ENCODE peak calls at places on chromosomes 13 and 19, in four cellular contexts. O is fibroblast of lung, L is cardiac fibroblast, J is astrocyte of the cerebellum. C is an unnamed sample.

GRCh38 chr19:9151367-9151766 is 11.2 kb downstream of the ZNF317 start:
- DNase-seq in L (no peak), J (no peak), O (no peak), C (no peak)

GRCh38 chr13:66560189-66560588 is 669.9 kb downstream of the PCDH9 start:
- DNase-seq in L (peak), J (no peak), O (no peak), C (no peak)

GRCh38 chr13:108365255-108365654 is 95.7 kb downstream of the TNFSF13B start:
- DNase-seq in J (no peak), L (no peak), O (no peak), C (no peak)

GRCh38 chr13:90403330-90404082 is 944.0 kb upstream of the MIR17HG start:
- DNase-seq in J (no peak), L (no peak), O (no peak), C (no peak)

GRCh38 chr13:113819731-113820715 is 43.9 kb downstream of the GAS6 start:
- DNase-seq in J (no peak), O (no peak), L (no peak), C (no peak)

GRCh38 chr13:112901951-112902651 is 66.9 kb upstream of the MCF2L start:
- DNase-seq in O (no peak), L (no peak), J (no peak), C (no peak)

GRCh38 chr13:38044067-38044466 is 174.5 kb upstream of the TRPC4 start:
- DNase-seq in L (no peak), O (no peak), J (no peak), C (no peak)

GRCh38 chr13:47337781-47338507 is 441.1 kb upstream of the HTR2A start:
- DNase-seq in J (peak), L (peak), O (peak), C (peak)

GRCh38 chr19:15421726-15422260 is 3.0 kb upstream of the AKAP8L start:
- DNase-seq in O (no peak), J (no peak), L (no peak), C (no peak)

GRCh38 chr19:5503598-5503997 is 48.4 kb downstream of the ZNRF4 start:
- DNase-seq in L (no peak), J (no peak), O (no peak), C (no peak)
- TF ChIP-seq CTCF in L (peak), J (no peak), O (no peak), C (peak)

DNA sequence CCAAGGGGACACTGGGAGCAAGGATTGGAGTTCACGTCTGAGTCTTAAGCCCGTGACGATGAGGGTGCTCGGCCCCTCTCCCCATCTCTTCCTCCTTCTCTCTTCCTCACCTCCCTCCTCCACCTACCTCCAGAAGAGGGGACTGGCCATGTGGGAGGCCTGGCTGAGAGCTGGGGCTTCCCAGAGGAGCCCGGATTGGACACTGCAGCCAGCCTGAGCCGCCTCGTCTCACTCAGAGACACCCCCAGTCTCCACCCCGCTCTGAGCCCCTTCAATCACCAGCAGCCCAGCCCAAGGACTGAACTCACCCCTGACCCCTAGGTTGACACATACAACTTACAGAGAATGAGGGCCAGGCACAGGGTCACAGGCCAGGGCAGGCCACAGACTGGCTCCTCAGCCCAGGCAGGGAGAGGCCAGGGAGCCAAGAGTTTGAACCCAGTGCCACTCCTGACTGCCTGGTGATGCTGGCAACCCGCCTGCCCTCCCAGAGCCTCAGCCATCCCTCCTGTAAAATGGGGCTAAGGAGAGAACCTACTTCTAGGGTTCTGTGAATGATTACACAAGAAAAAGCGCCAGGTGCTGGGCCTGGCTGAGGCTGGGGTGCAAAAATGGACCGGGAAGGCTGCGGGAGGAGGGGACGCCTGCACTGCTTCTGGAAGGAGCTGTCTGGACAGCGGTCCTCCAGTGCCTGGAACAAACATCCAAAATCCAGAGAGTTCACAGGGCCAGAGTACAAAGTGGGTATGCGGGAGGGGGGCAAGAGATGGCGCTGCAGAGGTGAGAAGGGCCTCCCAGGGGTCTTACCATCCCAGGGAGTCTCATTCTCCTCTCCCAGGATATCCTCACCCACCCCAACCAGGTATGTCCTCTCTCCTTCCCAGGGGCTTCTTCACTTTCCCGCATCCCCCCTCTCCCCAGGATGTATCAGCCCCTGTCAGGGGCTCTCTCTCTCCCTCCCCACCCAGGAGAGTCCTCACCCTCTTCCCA is 1.1 kb downstream of the CD79A start:
- DNase-seq in O (no peak), L (no peak), J (no peak), C (no peak)
- H3K4me3 ChIP-seq in O (no peak), L (no peak), J (no peak), C (no peak)

DNA sequence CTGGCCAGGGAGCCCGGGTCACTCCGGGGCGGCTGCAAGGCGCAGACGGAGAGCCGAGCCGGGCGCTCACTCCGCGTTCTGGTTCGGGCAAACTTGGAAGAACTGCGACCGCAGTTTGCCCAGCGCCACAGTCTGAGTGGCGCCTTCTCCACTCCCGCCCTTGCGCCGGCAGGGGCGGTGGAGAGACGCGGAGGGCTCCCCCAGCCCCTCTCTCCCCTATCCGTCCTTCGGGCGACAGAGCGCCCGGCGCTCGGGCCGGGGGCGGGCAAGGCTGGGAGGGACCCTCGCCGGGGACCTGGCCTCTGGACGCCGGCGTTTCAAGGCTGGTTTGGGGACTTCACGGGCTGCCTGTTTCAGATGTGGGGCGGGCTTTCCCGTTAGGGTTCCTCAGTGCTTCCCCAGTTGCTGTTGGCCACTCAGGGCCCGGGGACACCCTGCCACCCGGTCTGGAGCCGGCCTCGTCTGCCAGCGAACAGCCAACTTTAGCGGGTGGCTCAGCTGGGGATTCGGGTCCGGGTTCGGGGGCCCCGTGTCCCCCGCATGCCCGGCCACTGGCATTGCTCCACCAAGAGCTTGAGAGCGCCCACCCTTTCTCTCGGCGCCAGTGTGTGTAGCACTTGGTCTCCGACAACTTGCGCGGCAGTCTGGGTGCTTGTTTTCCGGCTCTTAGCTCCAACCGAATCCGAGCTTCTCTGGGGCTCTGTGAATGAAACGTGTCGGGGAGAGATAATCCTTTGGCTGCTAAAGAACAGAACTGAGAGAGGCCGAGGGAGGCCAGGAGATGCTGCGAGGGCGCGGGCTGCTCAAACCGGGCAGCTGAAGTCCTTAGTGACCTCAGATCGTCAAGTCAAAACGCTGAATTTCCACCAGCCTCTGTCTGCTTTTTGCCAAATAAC is 1.5 kb downstream of the GPC6 start:
- DNase-seq in O (peak), J (peak), L (peak), C (peak)
- TF ChIP-seq CTCF in O (peak), J (peak), L (peak), C (peak)

GRCh38 chr19:55606471-55606787 is 982 bp downstream of the ZNF865 start:
- DNase-seq in O (no peak), J (no peak), L (no peak), C (no peak)

GRCh38 chr19:55605637-55606470 is at the start of gene ZNF865:
- DNase-seq in O (peak), L (peak), J (peak), C (peak)

GRCh38 chr19:55603581-55604292 is 1.7 kb upstream of the ZNF865 start:
- DNase-seq in L (no peak), J (no peak), O (no peak), C (no peak)

GRCh38 chr19:55606817-55607216 is 1.4 kb downstream of the ZNF865 start:
- DNase-seq in J (no peak), L (no peak), O (no peak), C (no peak)

GRCh38 chr19:55605207-55605636 is 225 bp upstream of the ZNF865 start:
- DNase-seq in J (peak), L (peak), O (peak), C (no peak)
- H3K4me3 ChIP-seq in J (peak), L (peak), O (no peak), C (peak)

GRCh38 chr13:84985860-84986259 is 813.4 kb downstream of the SLITRK6 start:
- DNase-seq in J (no peak), O (no peak), L (no peak), C (no peak)
- TF ChIP-seq CTCF in J (no peak), O (no peak), L (no peak), C (peak)

C was measured in retinal pigment epithelial cell.